ENCODE peak calls at places on chromosomes 12 and 14, in eight cellular contexts. X is mammary epithelial cell, Z is HCT116, K is thoracic aorta, R is fibroblast of lung, C is breast epithelium, I is esophagus muscularis mucosa, G is mesenchymal stem cell. L is an unnamed sample.
A peak's percentile ranks its signal among the peaks of the same experiment; 100 is the strongest.

GRCh38 chr14:90491868-90492560 is 95.2 kb downstream of the CALM1 start:
- DNase-seq in X (no peak), R (no peak), K (no peak), C (no peak), G (no peak), I (no peak), Z (no peak), L (no peak)

GRCh38 chr14:57382283-57382682 is 8.1 kb upstream of the NAA30 start:
- DNase-seq in C (no peak), X (peak; percentile 81), R (peak; percentile 67), K (no peak), Z (no peak), G (peak; percentile 90), I (no peak), L (no peak)

GRCh38 chr12:80939231-80939950 is 1.7 kb upstream of the LIN7A start:
- DNase-seq in I (no peak), X (no peak), Z (no peak), C (no peak), K (no peak), R (peak; percentile 44), G (no peak), L (no peak)

GRCh38 chr14:70004791-70005190 is 125.6 kb downstream of the SMOC1 start:
- DNase-seq in Z (no peak), R (no peak), I (no peak), G (no peak), X (no peak), K (no peak), C (no peak), L (peak; percentile 76)

GRCh38 chr14:68082698-68083291 is 263.2 kb downstream of the RAD51B start:
- DNase-seq in K (no peak), X (no peak), I (no peak), R (no peak), C (no peak), Z (no peak), G (no peak), L (no peak)

GRCh38 chr14:77212933-77213656 is 31.5 kb downstream of the TMEM63C start:
- DNase-seq in Z (peak; percentile 28), X (peak; percentile 60), C (no peak), K (no peak), G (peak; percentile 10), R (no peak), I (no peak), L (no peak)

GRCh38 chr12:73514672-73515071 is 1023.0 kb upstream of the ATXN7L3B start:
- DNase-seq in G (no peak), Z (peak; percentile 8), I (no peak), C (no peak), R (no peak), X (no peak), K (no peak), L (peak; percentile 17)

GRCh38 chr12:65962921-65963883 is 138.9 kb downstream of the HMGA2 start:
- DNase-seq in G (no peak), R (no peak), K (no peak), C (no peak), Z (peak; percentile 57), I (no peak), X (no peak), L (no peak)

GRCh38 chr12:104479141-104479662 is 22.5 kb downstream of the CHST11 start:
- DNase-seq in C (no peak), X (no peak), I (no peak), K (no peak), Z (no peak), R (no peak), G (no peak), L (no peak)

GRCh38 chr12:104475269-104475668 is 18.5 kb downstream of the CHST11 start:
- DNase-seq in X (no peak), R (no peak), C (no peak), I (no peak), K (no peak), G (no peak), Z (no peak), L (no peak)

GRCh38 chr12:104478396-104479140 is 21.8 kb downstream of the CHST11 start:
- DNase-seq in K (no peak), R (no peak), X (no peak), I (no peak), C (no peak), Z (no peak), G (peak; percentile 46), L (peak; percentile 92)

GRCh38 chr12:104480012-104480411 is 23.3 kb downstream of the CHST11 start:
- DNase-seq in I (no peak), G (no peak), X (no peak), R (no peak), K (no peak), C (no peak), Z (no peak), L (no peak)

GRCh38 chr12:104477812-104478388 is 21.2 kb downstream of the CHST11 start:
- DNase-seq in K (no peak), I (no peak), X (no peak), G (peak; percentile 40), Z (no peak), C (no peak), R (no peak), L (peak; percentile 41)
- H3K27ac ChIP-seq in K (no peak overlapping the region), I (no peak overlapping the region), X (no peak overlapping the region), G (no peak overlapping the region), Z (no peak overlapping the region), C (no peak overlapping the region), R (no peak overlapping the region), L (peak overlapping the region; percentile 97)

GRCh38 chr14:24246765-24247212 is 4.4 kb upstream of the TINF2 start:
- DNase-seq in K (no peak), Z (no peak), G (peak; percentile 58), R (no peak), X (no peak), C (no peak), I (no peak), L (no peak)

GRCh38 chr14:24238527-24239037 is 3.8 kb downstream of the TINF2 start:
- DNase-seq in G (no peak), R (no peak), K (no peak), Z (no peak), C (no peak), X (no peak), I (no peak), L (no peak)

GRCh38 chr14:24240110-24240918 is 2.1 kb downstream of the TINF2 start:
- DNase-seq in G (no peak), X (no peak), I (no peak), K (no peak), C (no peak), R (no peak), Z (no peak), L (no peak)

GRCh38 chr14:24241829-24242443 is 487 bp downstream of the TINF2 start:
- DNase-seq in K (peak; percentile 72), I (peak; percentile 98), C (no peak), X (peak; percentile 93), R (peak; percentile 90), G (peak; percentile 97), Z (peak; percentile 86), L (peak; percentile 96)

GRCh38 chr14:24243336-24243836 is 963 bp upstream of the TINF2 start:
- DNase-seq in Z (no peak), C (no peak), K (no peak), R (no peak), G (no peak), X (peak; percentile 13), I (no peak), L (no peak)
- H3K4me3 ChIP-seq in Z (peak overlapping the region; percentile 72), C (peak overlapping the region; percentile 63), K (peak overlapping the region; percentile 76), R (peak overlapping the region; percentile 71), G (no peak overlapping the region), X (peak overlapping the region; percentile 71), I (peak overlapping the region; percentile 65), L (peak overlapping the region; percentile 68)

GRCh38 chr12:47901285-47902093 is 3.3 kb downstream of the VDR start:
- DNase-seq in C (no peak), I (no peak), Z (no peak), K (no peak), X (no peak), R (no peak), G (no peak), L (no peak)

GRCh38 chr12:47902131-47902639 is 2.6 kb downstream of the VDR start:
- DNase-seq in G (no peak), C (no peak), K (no peak), R (no peak), I (no peak), Z (no peak), X (no peak), L (no peak)

GRCh38 chr12:47903927-47904646 is 707 bp downstream of the VDR start:
- DNase-seq in I (no peak), X (peak; percentile 85), G (peak; percentile 90), K (peak; percentile 28), C (peak; percentile 65), R (peak; percentile 77), Z (peak; percentile 29), L (no peak)

GRCh38 chr12:47904647-47905312 is at the start of gene VDR:
- DNase-seq in G (peak; percentile 79), C (peak; percentile 85), K (no peak), X (peak; percentile 83), I (peak; percentile 96), Z (peak; percentile 87), R (peak; percentile 76), L (no peak)

DNA sequence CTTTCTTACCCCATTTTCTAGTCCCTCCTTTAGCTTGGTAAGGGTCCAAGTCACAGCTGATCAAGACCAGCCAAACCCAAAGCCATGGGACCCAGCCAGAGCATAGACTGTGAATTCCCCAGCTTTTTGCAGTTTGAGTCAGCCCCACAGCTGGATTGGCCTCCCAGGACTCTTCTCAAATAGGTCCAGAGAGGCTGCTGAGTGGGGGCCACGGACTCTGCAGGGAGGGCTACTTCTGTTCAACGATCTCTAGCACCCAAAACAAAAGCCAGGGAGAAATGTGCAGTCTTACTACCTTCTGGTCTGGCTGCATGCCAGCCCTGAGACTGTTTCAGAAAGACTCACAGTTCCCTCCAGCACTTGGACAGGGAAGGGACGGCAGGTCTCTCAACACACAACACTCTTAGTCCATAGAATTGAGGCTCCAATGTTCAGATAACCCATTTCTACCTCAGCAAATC is 1.6 kb downstream of the VDR start:
- DNase-seq in Z (no peak), C (no peak), G (peak; percentile 64), R (peak; percentile 73), X (peak; percentile 55), K (no peak), I (no peak), L (no peak)
- H3K4me1 ChIP-seq in Z (peaks cover 51% of the 10 kb centered on the region), C (peaks cover 20% of the 10 kb centered on the region), G (peaks cover 26% of the 10 kb centered on the region), R (peaks cover 19% of the 10 kb centered on the region), X (peaks cover 55% of the 10 kb centered on the region), K (peaks cover 25% of the 10 kb centered on the region), I (peaks cover 5% of the 10 kb centered on the region), L (no peaks in the 10 kb centered on the region)

GRCh38 chr12:1814266-1814665 is 6.1 kb upstream of the LRTM2 start:
- DNase-seq in Z (no peak), G (no peak), K (no peak), X (no peak), I (no peak), C (no peak), R (no peak), L (no peak)

GRCh38 chr12:1815108-1815507 is 5.3 kb upstream of the LRTM2 start:
- DNase-seq in I (no peak), R (no peak), K (no peak), C (no peak), X (no peak), G (no peak), Z (no peak), L (no peak)

GRCh38 chr12:1819050-1819449 is 1.3 kb upstream of the LRTM2 start:
- DNase-seq in C (no peak), I (no peak), G (no peak), Z (no peak), K (no peak), X (no peak), R (no peak), L (no peak)

GRCh38 chr12:1815814-1816729 is 4.3 kb upstream of the LRTM2 start:
- DNase-seq in K (no peak), C (no peak), Z (no peak), R (no peak), G (peak; percentile 60), X (no peak), I (no peak), L (no peak)

DNA sequence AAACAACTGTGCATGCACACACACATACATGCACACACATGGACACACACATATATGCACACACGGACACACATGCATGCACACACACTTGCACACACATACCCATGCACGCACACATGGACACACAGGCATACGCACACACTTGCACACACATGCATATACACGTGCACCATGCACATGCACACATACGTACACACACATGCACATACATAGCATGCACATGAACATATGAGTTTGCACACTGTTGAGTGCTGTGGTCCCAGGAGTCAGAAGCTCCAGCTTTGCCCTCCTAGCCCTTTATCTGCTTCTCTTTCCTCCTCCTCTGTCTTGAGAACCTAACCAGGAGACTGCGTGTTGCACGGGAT is 3.7 kb upstream of the LRTM2 start:
- DNase-seq in R (no peak), G (no peak), X (no peak), Z (no peak), K (no peak), C (no peak), I (no peak), L (no peak)
- H3K27ac ChIP-seq in R (no peak overlapping the region), G (no peak overlapping the region), X (no peak overlapping the region), Z (no peak overlapping the region), K (no peak overlapping the region), C (no peak overlapping the region), I (no peak overlapping the region), L (no peak overlapping the region)

L was measured in SJCRH30.